ENCODE peak calls at places on chromosomes 1 and 21, in nine cellular contexts. U is neuronal stem cell, G is right atrium auricular region, B is cardiac muscle cell, C is ovary, W is SJSA1, M is heart right ventricle, X is breast epithelium, O is A673. Q is an unnamed sample. For H3K4me1, the result is how much of the 10 kb centered on the place peaks cover.

GRCh38 chr1:3168678-3169077 is 99.7 kb downstream of the PRDM16 start:
- DNase-seq in G (no peak), O (no peak), B (no peak), X (no peak), M (no peak), W (no peak), U (no peak), C (no peak), Q (no peak)

GRCh38 chr1:183699643-183700160 is 46.6 kb upstream of the APOBEC4 start:
- DNase-seq in G (no peak), W (peak), X (no peak), C (no peak), U (no peak), M (no peak), O (no peak), B (peak), Q (no peak)

GRCh38 chr1:9066945-9067807 is 2.3 kb downstream of the SLC2A5 start:
- DNase-seq in X (no peak), B (peak), C (peak), O (no peak), G (peak), U (no peak), M (peak), W (no peak), Q (peak)

GRCh38 chr1:26477446-26478152 is 5.4 kb downstream of the HMGN2 start:
- DNase-seq in X (no peak), U (no peak), O (peak), M (no peak), C (no peak), B (no peak), W (peak), G (no peak), Q (no peak)

GRCh38 chr1:226798427-226799411 is 59.6 kb upstream of the ITPKB start:
- DNase-seq in M (no peak), W (no peak), G (no peak), B (no peak), C (no peak), X (no peak), O (no peak), U (no peak), Q (no peak)

GRCh38 chr1:232377494-232377770 is 252.5 kb downstream of the SIPA1L2 start:
- DNase-seq in B (peak), M (no peak), O (peak), G (peak), U (no peak), C (no peak), X (no peak), W (no peak), Q (no peak)

GRCh38 chr1:96365596-96365995 is 356.0 kb upstream of the PTBP2 start:
- DNase-seq in B (peak), O (peak), G (no peak), W (no peak), X (no peak), M (no peak), U (no peak), C (no peak), Q (no peak)

GRCh38 chr1:167934407-167935251 is 1.9 kb upstream of the DCAF6 start:
- DNase-seq in O (no peak), G (no peak), X (no peak), W (no peak), C (no peak), M (no peak), U (peak), B (peak), Q (no peak)

GRCh38 chr1:228142616-228143203 is 2.6 kb downstream of the GUK1 start:
- DNase-seq in X (no peak), M (no peak), G (no peak), W (no peak), C (no peak), U (no peak), B (no peak), O (no peak), Q (no peak)

GRCh38 chr1:107551491-107551890 is 410.7 kb downstream of the NTNG1 start:
- DNase-seq in O (no peak), C (no peak), B (no peak), U (no peak), X (no peak), G (no peak), W (no peak), M (no peak), Q (no peak)

GRCh38 chr1:7941437-7941793 is 776 bp upstream of the TNFRSF9 start:
- DNase-seq in M (no peak), U (no peak), G (no peak), O (no peak), C (no peak), X (no peak), B (peak), W (peak), Q (no peak)

GRCh38 chr1:42746436-42747105 is 6.5 kb upstream of the CLDN19 start:
- DNase-seq in M (no peak), X (no peak), C (no peak), G (no peak), B (no peak), O (no peak), W (no peak), U (no peak), Q (no peak)

GRCh38 chr1:18649713-18650370 is 19.2 kb downstream of the PAX7 start:
- DNase-seq in C (no peak), B (peak), G (no peak), O (peak), M (no peak), W (no peak), X (no peak), U (no peak), Q (no peak)

GRCh38 chr1:2382621-2383361 is 8.6 kb downstream of the MORN1 start:
- DNase-seq in O (no peak), M (peak), G (no peak), B (peak), X (no peak), W (no peak), U (no peak), C (peak), Q (peak)

GRCh38 chr1:30511563-30512252 is 211.7 kb downstream of the MATN1 start:
- DNase-seq in B (no peak), X (no peak), M (no peak), O (no peak), C (no peak), W (no peak), G (no peak), U (no peak), Q (no peak)

GRCh38 chr1:89832481-89833127 is 11.8 kb downstream of the LRRC8D start:
- DNase-seq in M (no peak), B (no peak), X (no peak), W (no peak), U (no peak), G (no peak), O (no peak), C (no peak), Q (no peak)

GRCh38 chr1:161017756-161018630 is 3.0 kb downstream of the F11R start:
- DNase-seq in W (no peak), G (no peak), O (no peak), B (no peak), C (no peak), M (no peak), U (no peak), X (no peak), Q (no peak)

GRCh38 chr1:215923129-215923824 is 356.2 kb downstream of the KCTD3 start:
- DNase-seq in X (no peak), W (no peak), C (no peak), G (no peak), B (no peak), M (no peak), U (no peak), O (no peak), Q (no peak)

GRCh38 chr1:230109066-230109465 is 42.0 kb downstream of the GALNT2 start:
- DNase-seq in C (no peak), M (no peak), O (no peak), G (no peak), U (no peak), X (no peak), B (no peak), W (no peak), Q (no peak)

GRCh38 chr1:239253032-239253431 is 133.3 kb upstream of the CHRM3 start:
- DNase-seq in C (no peak), W (no peak), U (peak), M (no peak), B (no peak), X (no peak), O (no peak), G (no peak), Q (no peak)

GRCh38 chr1:153791856-153792253 is 16.6 kb downstream of the SLC27A3 start:
- DNase-seq in O (no peak), W (peak), G (no peak), B (peak), U (no peak), M (no peak), X (no peak), C (no peak), Q (no peak)

GRCh38 chr21:38315155-38315554 is 58.4 kb downstream of the KCNJ15 start:
- DNase-seq in G (no peak), W (no peak), U (no peak), M (no peak), O (no peak), X (no peak), B (no peak), C (no peak), Q (no peak)

GRCh38 chr21:37045139-37045538 is 27.7 kb downstream of the PIGP start:
- DNase-seq in O (no peak), X (no peak), B (no peak), U (no peak), G (no peak), M (no peak), C (no peak), W (no peak), Q (no peak)

GRCh38 chr1:64861611-64862010 is 104.7 kb downstream of the JAK1 start:
- DNase-seq in M (no peak), U (peak), B (peak), G (no peak), O (peak), C (no peak), W (no peak), X (no peak), Q (peak)

GRCh38 chr1:1402081-1402900 is 3.2 kb upstream of the CCNL2 start:
- DNase-seq in G (no peak), X (no peak), M (no peak), O (peak), W (peak), U (no peak), C (no peak), B (peak), Q (no peak)

GRCh38 chr1:234538930-234539649 is 60.1 kb upstream of the TARBP1 start:
- DNase-seq in B (no peak), G (peak), X (no peak), O (no peak), W (no peak), C (no peak), U (no peak), M (peak), Q (peak)

GRCh38 chr1:63792152-63792551 is 18.3 kb downstream of the ROR1 start:
- DNase-seq in W (no peak), X (no peak), O (no peak), M (no peak), U (no peak), G (no peak), C (no peak), B (no peak), Q (no peak)

GRCh38 chr1:63790989-63791388 is 17.2 kb downstream of the ROR1 start:
- DNase-seq in M (no peak), X (no peak), W (no peak), O (no peak), B (no peak), C (no peak), G (no peak), U (no peak), Q (no peak)

GRCh38 chr1:63793741-63794240 is 20.0 kb downstream of the ROR1 start:
- DNase-seq in C (no peak), G (no peak), X (no peak), M (no peak), U (no peak), W (no peak), B (no peak), O (no peak), Q (no peak)

GRCh38 chr1:63787875-63788274 is 14.1 kb downstream of the ROR1 start:
- DNase-seq in C (no peak), U (no peak), W (no peak), B (no peak), M (no peak), G (no peak), O (peak), X (no peak), Q (no peak)

GRCh38 chr1:63789856-63790605 is 16.2 kb downstream of the ROR1 start:
- DNase-seq in M (no peak), X (no peak), U (no peak), C (no peak), B (no peak), O (no peak), G (no peak), W (no peak), Q (no peak)
- H3K4me1 ChIP-seq in M (under half), X (under half), U (under half), C (under half), B (half or more), O (half or more), G (under half), W (under half), Q (under half)

GRCh38 chr1:220529530-220529920 is 1.6 kb downstream of the MARK1 start:
- DNase-seq in C (no peak), X (no peak), B (no peak), W (no peak), G (no peak), M (no peak), O (no peak), U (no peak), Q (no peak)

GRCh38 chr1:220526294-220526693 is 1.6 kb upstream of the MARK1 start:
- DNase-seq in G (no peak), B (peak), U (no peak), O (peak), M (no peak), X (no peak), W (no peak), C (no peak), Q (no peak)

GRCh38 chr1:220528679-220529529 is 968 bp downstream of the MARK1 start:
- DNase-seq in W (peak), G (no peak), B (peak), C (no peak), O (no peak), U (peak), M (peak), X (no peak), Q (peak)

GRCh38 chr1:220527279-220528048 is 472 bp upstream of the MARK1 start:
- DNase-seq in U (peak), W (no peak), B (peak), C (no peak), M (peak), O (peak), G (no peak), X (no peak), Q (peak)

GRCh38 chr1:220528049-220528678 is at the start of gene MARK1:
- DNase-seq in U (peak), C (peak), O (peak), M (peak), B (peak), G (peak), W (peak), X (no peak), Q (peak)
- H3K4me3 ChIP-seq in U (peak), C (peak), O (peak), M (peak), B (peak), G (peak), W (peak), X (peak), Q (peak)

GRCh38 chr1:109794319-109795132 is 30.8 kb upstream of the EPS8L3 start:
- DNase-seq in X (peak), B (no peak), U (no peak), C (peak), G (no peak), M (no peak), W (no peak), O (no peak), Q (peak)
- H3K4me1 ChIP-seq in X (under half), B (under half), U (under half), C (under half), G (half or more), M (under half), W (under half), O (under half), Q (under half)

GRCh38 chr1:114152211-114153050 is 1.2 kb downstream of the SYT6 start:
- DNase-seq in G (no peak), B (peak), M (peak), O (peak), U (no peak), C (peak), X (no peak), W (no peak), Q (peak)

GRCh38 chr1:114154146-114154962 is 685 bp upstream of the SYT6 start:
- DNase-seq in X (no peak), M (no peak), W (no peak), C (peak), G (no peak), B (peak), U (no peak), O (peak), Q (peak)

GRCh38 chr1:114153051-114153620 is 533 bp downstream of the SYT6 start:
- DNase-seq in M (peak), U (no peak), W (no peak), C (peak), G (no peak), X (no peak), O (peak), B (no peak), Q (no peak)

GRCh38 chr1:114154963-114155322 is 1.3 kb upstream of the SYT6 start:
- DNase-seq in C (peak), X (no peak), O (peak), M (no peak), G (no peak), U (no peak), W (no peak), B (peak), Q (no peak)

GRCh38 chr1:114153621-114154145 is at the start of gene SYT6:
- DNase-seq in U (no peak), W (no peak), G (no peak), O (peak), C (peak), X (no peak), M (no peak), B (no peak), Q (no peak)
- H3K4me3 ChIP-seq in U (peak), W (no peak), G (peak), O (peak), C (peak), X (peak), M (peak), B (peak), Q (peak)